ENCODE peak calls at places on chromosomes 3 and 15, in eight cellular contexts. M is fibroblast of the aortic adventitia, D is mesenchymal stem cell, F is A549, U is astrocyte, P is bronchial epithelial cell, G is esophagus squamous epithelium, H is GM23248. X is an unnamed sample.

GRCh38 chr3:189908646-189909045 is 212.1 kb downstream of the P3H2 start:
- DNase-seq in G (no peak), F (peak), U (peak), D (peak), H (peak), P (peak), M (peak), X (no peak)

GRCh38 chr3:13318626-13319470 is 101.3 kb downstream of the NUP210 start:
- DNase-seq in D (no peak), M (no peak), G (no peak), H (peak), F (no peak), P (peak), U (no peak), X (no peak)

GRCh38 chr3:71061581-71061980 is 521.9 kb downstream of the FOXP1 start:
- DNase-seq in G (no peak), D (no peak), U (no peak), F (no peak), P (no peak), M (peak), H (no peak), X (no peak)

GRCh38 chr15:90184119-90184785 is 16.9 kb upstream of the SEMA4B start:
- DNase-seq in H (peak), P (peak), U (peak), F (peak), M (peak), D (peak), G (peak), X (peak)

GRCh38 chr3:12454076-12454807 is 30.0 kb upstream of the TSEN2 start:
- DNase-seq in U (no peak), F (no peak), G (no peak), D (no peak), P (peak), M (peak), H (peak), X (no peak)

GRCh38 chr15:74121858-74122257 is 8.5 kb upstream of the ISLR2 start:
- DNase-seq in M (no peak), D (no peak), G (no peak), F (no peak), P (no peak), U (no peak), H (no peak), X (no peak)

GRCh38 chr15:89499156-89499555 is 2.8 kb upstream of the RHCG start:
- DNase-seq in P (no peak), F (no peak), G (no peak), U (no peak), D (no peak), H (no peak), M (no peak), X (no peak)

GRCh38 chr15:67149859-67150824 is 84.7 kb downstream of the SMAD3 start:
- DNase-seq in H (peak), D (peak), G (no peak), P (peak), U (peak), M (peak), F (peak), X (no peak)

GRCh38 chr3:127754411-127755304 is 67.7 kb downstream of the MGLL start:
- DNase-seq in F (no peak), P (no peak), U (no peak), D (no peak), H (no peak), G (no peak), M (no peak), X (peak)

GRCh38 chr3:59877263-59877662 is 827.4 kb upstream of the CFAP20DC start:
- DNase-seq in H (no peak), U (no peak), P (no peak), M (no peak), F (no peak), D (no peak), G (no peak), X (no peak)

GRCh38 chr15:95826831-95827230 is 503.7 kb upstream of the NR2F2 start:
- DNase-seq in H (no peak), D (no peak), P (peak), F (no peak), M (no peak), G (no peak), U (no peak), X (no peak)

GRCh38 chr3:73228425-73228824 is 167.0 kb downstream of the EBLN2 start:
- DNase-seq in P (peak), U (peak), G (no peak), H (peak), D (no peak), F (no peak), M (peak), X (no peak)

GRCh38 chr3:38173834-38174418 is 8.6 kb downstream of the OXSR1 start:
- DNase-seq in D (no peak), U (no peak), M (no peak), G (no peak), P (no peak), H (no peak), F (no peak), X (no peak)
- H3K4me3 ChIP-seq in D (no peak), U (no peak), M (no peak), G (no peak), P (no peak), H (no peak), F (no peak), X (peak)

DNA sequence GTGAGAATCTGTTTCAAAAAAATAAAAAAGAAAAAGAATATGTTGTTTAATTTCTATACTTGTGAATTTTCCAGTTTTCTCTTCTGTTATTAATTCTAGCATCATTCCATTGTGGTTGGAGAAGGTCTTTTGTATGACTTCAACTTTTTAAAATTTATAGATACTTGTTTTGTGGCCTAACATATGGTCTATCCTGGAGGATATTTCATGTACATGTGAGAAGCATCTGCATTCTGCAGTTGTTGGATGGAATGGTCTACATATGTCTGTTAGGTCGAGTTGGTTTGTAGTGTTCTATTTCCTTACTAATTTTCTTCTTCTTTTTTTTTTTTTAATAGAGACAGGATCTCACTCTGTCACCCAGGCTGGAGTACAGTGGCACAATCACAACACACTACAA is 35.6 kb downstream of the MAP1A start:
- DNase-seq in P (no peak), D (no peak), U (no peak), H (no peak), M (no peak), F (no peak), G (no peak), X (no peak)
- H3K4me3 ChIP-seq in P (no peak), D (no peak), U (no peak), H (no peak), M (no peak), F (no peak), G (no peak), X (no peak)

DNA sequence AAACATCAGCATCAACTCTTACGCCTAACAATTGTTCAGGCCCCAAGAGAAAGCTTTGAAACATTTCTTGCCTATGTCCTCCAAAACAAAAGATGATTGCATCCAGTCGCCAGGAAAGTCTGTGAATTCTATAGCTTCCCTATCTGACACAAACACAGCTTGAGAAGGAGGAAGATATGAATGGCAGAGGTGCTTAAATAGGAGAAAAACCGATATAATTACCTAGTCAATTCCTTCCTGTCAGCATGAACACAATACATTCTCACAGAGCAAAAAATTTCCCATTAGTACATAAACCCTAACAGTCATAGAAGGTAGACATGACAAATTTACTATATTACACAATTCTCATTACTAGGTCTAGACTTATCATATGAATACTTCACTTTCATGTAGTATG is 326.5 kb downstream of the CGGBP1 start:
- DNase-seq in D (no peak), H (no peak), U (no peak), M (no peak), P (no peak), G (no peak), F (no peak), X (no peak)
- H3K4me3 ChIP-seq in D (no peak), H (no peak), U (no peak), M (no peak), P (no peak), G (no peak), F (no peak), X (no peak)

GRCh38 chr15:78768096-78768495 is 43.2 kb downstream of the ADAMTS7 start:
- DNase-seq in G (no peak), F (no peak), P (no peak), M (no peak), H (no peak), D (no peak), U (no peak), X (no peak)

GRCh38 chr15:78768531-78769408 is 42.5 kb downstream of the ADAMTS7 start:
- DNase-seq in G (no peak), D (no peak), H (no peak), U (no peak), P (no peak), F (no peak), M (no peak), X (no peak)

GRCh38 chr15:78775472-78775871 is 35.8 kb downstream of the ADAMTS7 start:
- DNase-seq in U (no peak), D (no peak), P (no peak), M (no peak), G (no peak), H (no peak), F (no peak), X (no peak)

GRCh38 chr15:78767331-78767951 is 43.8 kb downstream of the ADAMTS7 start:
- DNase-seq in P (no peak), H (no peak), U (no peak), D (no peak), G (no peak), M (no peak), F (no peak), X (no peak)

GRCh38 chr15:78772738-78773137 is 38.5 kb downstream of the ADAMTS7 start:
- DNase-seq in F (no peak), D (no peak), U (no peak), M (no peak), H (no peak), G (no peak), P (no peak), X (no peak)
- H3K4me3 ChIP-seq in F (no peak), D (no peak), U (no peak), M (no peak), H (no peak), G (no peak), P (no peak), X (no peak)